ENCODE peak calls at places on chromosomes 4 and X, in seven cellular contexts. A, I, L, C, G, W and U are unnamed samples.

GRCh38 chr4:185512516-185512915 is 22.8 kb downstream of the PDLIM3 start:
- DNase-seq in C (no peak), L (no peak), W (peak), I (no peak), A (no peak), G (no peak), U (no peak)

GRCh38 chr4:7828926-7829325 is 110.7 kb downstream of the AFAP1 start:
- DNase-seq in I (no peak), W (no peak), G (no peak), C (no peak), A (no peak), L (no peak), U (no peak)

GRCh38 chr4:174580597-174580996 is 58.3 kb upstream of the HPGD start:
- DNase-seq in I (no peak), A (no peak), W (no peak), G (no peak), L (no peak), C (no peak), U (no peak)

GRCh38 chr4:41384992-41385391 is 128.3 kb downstream of the UCHL1 start:
- DNase-seq in G (no peak), A (no peak), I (no peak), W (no peak), C (no peak), L (no peak), U (no peak)

GRCh38 chr4:2042947-2043395 is 16.2 kb upstream of the NAT8L start:
- DNase-seq in L (no peak), W (no peak), C (peak), G (no peak), A (no peak), I (no peak), U (peak)

GRCh38 chr4:2212831-2213230 is 29.1 kb downstream of the HAUS3 start:
- DNase-seq in C (no peak), W (no peak), G (no peak), I (no peak), L (no peak), A (no peak), U (no peak)

GRCh38 chrX:131068945-131069719 is 11.0 kb downstream of the ARHGAP36 start:
- DNase-seq in L (peak), A (no peak), C (peak), G (no peak), W (peak), I (no peak), U (peak)

GRCh38 chr4:159137176-159137575 is 34.3 kb downstream of the RAPGEF2 start:
- DNase-seq in L (no peak), C (no peak), G (no peak), A (no peak), W (no peak), I (no peak), U (no peak)

GRCh38 chr4:19721587-19721986 is 530.1 kb upstream of the SLIT2 start:
- DNase-seq in I (no peak), G (no peak), W (no peak), L (no peak), C (no peak), A (no peak), U (no peak)

GRCh38 chr4:108571027-108571569 is 49.3 kb upstream of the RPL34 start:
- DNase-seq in A (no peak), L (no peak), G (no peak), I (no peak), C (no peak), W (no peak), U (no peak)

GRCh38 chr4:177235026-177235425 is 74.6 kb upstream of the NEIL3 start:
- DNase-seq in L (no peak), G (no peak), A (no peak), C (no peak), W (no peak), I (no peak), U (no peak)

GRCh38 chr4:69534697-69535096 is 39.0 kb upstream of the UGT2B4 start:
- DNase-seq in W (no peak), G (no peak), L (no peak), I (no peak), C (no peak), A (no peak), U (no peak)

GRCh38 chr4:159481936-159482335 is 379.1 kb downstream of the RAPGEF2 start:
- DNase-seq in L (no peak), W (no peak), G (no peak), A (no peak), C (no peak), I (no peak), U (no peak)

GRCh38 chr4:38366451-38366850 is 297.5 kb upstream of the KLF3 start:
- DNase-seq in W (no peak), A (no peak), G (peak), L (no peak), I (no peak), C (peak), U (no peak)

GRCh38 chrX:3216581-3216980 is 129.9 kb downstream of the MXRA5 start:
- DNase-seq in W (no peak), A (no peak), G (no peak), I (no peak), C (no peak), L (no peak), U (no peak)

GRCh38 chr4:98162696-98163095 is 19.4 kb upstream of the STPG2 start:
- DNase-seq in G (no peak), A (no peak), W (no peak), I (no peak), C (no peak), L (no peak), U (no peak)